ENCODE peak calls at places on chromosomes 11 and 22, in five cellular contexts. Y is CD8-positive, alpha-beta memory T cell; H is CD4-positive, alpha-beta memory T cell; M is effector memory CD4-positive, alpha-beta T cell; U is cardiac muscle cell. V is an unnamed sample.

GRCh38 chr11:36016263-36016662 is 72.4 kb downstream of the LDLRAD3 start:
- DNase-seq in Y (no peak), H (no peak), M (no peak), U (peak; percentile 60), V (no peak)

GRCh38 chr11:61362542-61362875 is 335 bp downstream of the TMEM138 start:
- DNase-seq in Y (peak; percentile 61), H (peak; percentile 62), M (no peak), U (peak; percentile 67), V (peak; percentile 50)

GRCh38 chr11:11065396-11065795 is 207.5 kb upstream of the ZBED5 start:
- DNase-seq in Y (no peak), H (no peak), M (no peak), U (no peak), V (no peak)

GRCh38 chr22:29061773-29062172 is at the start of gene C22orf31:
- DNase-seq in Y (no peak), H (no peak), M (no peak), U (peak; percentile 34), V (no peak)

GRCh38 chr11:132734217-132734616 is 798.1 kb downstream of the OPCML start:
- DNase-seq in Y (no peak), H (no peak), M (no peak), U (peak; percentile 18), V (no peak)

GRCh38 chr22:41880653-41881052 is 34.2 kb downstream of the SHISA8 start:
- DNase-seq in Y (no peak), H (no peak), M (no peak), U (no peak), V (no peak)

GRCh38 chr11:1667906-1668305 is 29.1 kb upstream of the KRTAP5-6 start:
- DNase-seq in Y (no peak), H (no peak), M (no peak), U (peak; percentile 10), V (no peak)

GRCh38 chr22:30221121-30221992 is 25.2 kb downstream of the LIF start:
- DNase-seq in Y (peak; percentile 69), H (peak; percentile 72), M (peak; percentile 19), U (no peak), V (peak; percentile 49)

GRCh38 chr11:94781822-94782221 is 13.7 kb downstream of the AMOTL1 start:
- DNase-seq in Y (no peak), H (no peak), M (no peak), U (peak; percentile 49), V (no peak)

GRCh38 chr11:88344869-88345268 is 7.3 kb upstream of the CTSC start:
- DNase-seq in Y (no peak), H (no peak), M (no peak), U (peak; percentile 28), V (no peak)

GRCh38 chr11:3942160-3942955 is 86.9 kb downstream of the STIM1 start:
- DNase-seq in Y (peak; percentile 58), H (peak; percentile 41), M (no peak), U (no peak), V (peak; percentile 60)

GRCh38 chr11:11581493-11581880 is 40.3 kb downstream of the GALNT18 start:
- DNase-seq in Y (no peak), H (no peak), M (no peak), U (no peak), V (no peak)

GRCh38 chr11:113518716-113519495 is 43.7 kb upstream of the DRD2 start:
- DNase-seq in Y (no peak), H (no peak), M (no peak), U (no peak), V (no peak)

GRCh38 chr11:126363706-126364245 is 8.3 kb downstream of the ST3GAL4 start:
- DNase-seq in Y (no peak), H (no peak), M (no peak), U (no peak), V (no peak)

GRCh38 chr11:92500463-92500862 is 275.8 kb downstream of the FAT3 start:
- DNase-seq in Y (no peak), H (no peak), M (no peak), U (no peak), V (no peak)

GRCh38 chr11:1830500-1831223 is 4.1 kb upstream of the SYT8 start:
- DNase-seq in Y (no peak), H (no peak), M (no peak), U (peak; percentile 33), V (no peak)

GRCh38 chr11:22338465-22338810 is 257 bp downstream of the SLC17A6 start:
- DNase-seq in Y (no peak), H (no peak), M (no peak), U (no peak), V (no peak)

GRCh38 chr11:91926967-91927366 is 297.7 kb upstream of the FAT3 start:
- DNase-seq in Y (no peak), H (no peak), M (no peak), U (peak; percentile 16), V (no peak)

GRCh38 chr11:103851166-103851651 is 185.2 kb upstream of the DDI1 start:
- DNase-seq in Y (no peak), H (no peak), M (no peak), U (peak; percentile 70), V (no peak)

GRCh38 chr11:13051257-13051656 is 42.1 kb downstream of the RASSF10 start:
- DNase-seq in Y (no peak), H (no peak), M (no peak), U (no peak), V (no peak)

GRCh38 chr11:111047376-111047775 is 198.1 kb upstream of the POU2AF2 start:
- DNase-seq in Y (no peak), H (no peak), M (no peak), U (no peak), V (no peak)

GRCh38 chr11:17525570-17525969 is 18.6 kb downstream of the USH1C start:
- DNase-seq in Y (no peak), H (no peak), M (no peak), U (no peak), V (no peak)

GRCh38 chr11:134958336-134958640 is 546.2 kb upstream of the B3GAT1 start:
- DNase-seq in Y (no peak), H (no peak), M (no peak), U (no peak), V (no peak)

GRCh38 chr11:15989685-15990084 is 366.7 kb downstream of the SOX6 start:
- DNase-seq in Y (no peak), H (no peak), M (no peak), U (no peak), V (no peak)
- H3K4me1 ChIP-seq in Y (no peaks in the 10 kb centered on the region), H (no peaks in the 10 kb centered on the region), M (no peaks in the 10 kb centered on the region), U (peaks cover 23% of the 10 kb centered on the region), V (no peaks in the 10 kb centered on the region)

DNA sequence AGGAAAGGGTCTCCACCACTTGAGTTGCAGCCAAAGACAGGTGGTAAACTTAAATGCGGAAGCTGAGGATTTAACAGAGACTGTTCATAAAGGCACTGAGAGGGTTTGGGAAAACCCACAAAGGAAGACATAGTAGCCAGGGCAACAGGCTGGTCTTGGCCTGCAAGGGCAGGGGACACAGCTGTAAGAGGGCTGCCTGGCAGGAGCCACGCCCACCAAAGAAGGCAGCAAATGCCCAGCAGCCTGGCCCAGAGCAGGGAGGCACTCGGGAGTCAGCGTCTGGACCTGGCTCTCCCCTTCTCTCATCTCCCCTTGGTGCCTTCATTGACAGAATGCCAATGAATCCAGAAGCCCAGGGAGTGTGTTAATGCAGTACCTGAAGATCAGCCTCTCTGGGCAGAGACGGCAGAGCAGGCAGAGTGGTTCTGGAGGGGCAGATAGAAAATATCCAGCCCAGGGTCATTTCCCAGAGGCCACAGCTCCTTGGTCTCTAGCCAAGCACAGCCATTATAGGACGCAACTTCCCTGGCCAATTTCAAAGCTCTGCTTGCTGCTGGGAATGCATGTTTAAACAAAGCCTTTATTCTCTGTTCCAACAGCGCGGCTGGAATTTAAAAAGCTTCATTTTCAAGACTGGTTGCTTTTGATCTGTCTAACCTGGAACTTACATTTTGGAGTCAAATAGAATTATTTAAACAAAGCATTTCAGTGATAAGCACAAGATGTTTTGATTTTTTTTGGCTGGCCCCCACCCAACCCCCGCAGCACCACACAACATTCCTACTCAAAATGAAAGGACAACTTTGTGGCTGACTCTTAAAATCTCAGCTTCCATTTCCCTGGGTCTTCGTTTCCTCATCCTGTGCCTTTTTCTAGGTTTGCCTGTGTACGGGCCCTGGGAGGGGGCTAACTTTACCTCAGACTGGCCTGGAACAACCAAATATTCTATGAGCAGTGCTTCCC is 125.6 kb upstream of the LMO1 start:
- DNase-seq in Y (no peak), H (no peak), M (no peak), U (peak; percentile 34), V (no peak)
- H3K4me3 ChIP-seq in Y (no peak overlapping the region), H (no peak overlapping the region), M (no peak overlapping the region), U (no peak overlapping the region), V (no peak overlapping the region)

GRCh38 chr11:46557684-46558151 is 36.1 kb downstream of the AMBRA1 start:
- DNase-seq in Y (no peak), H (no peak), M (no peak), U (no peak), V (no peak)

GRCh38 chr11:46564459-46564858 is 29.4 kb downstream of the AMBRA1 start:
- DNase-seq in Y (no peak), H (no peak), M (no peak), U (peak; percentile 46), V (no peak)

GRCh38 chr11:46562527-46562926 is 31.3 kb downstream of the AMBRA1 start:
- DNase-seq in Y (no peak), H (no peak), M (no peak), U (no peak), V (no peak)

GRCh38 chr11:46559815-46560214 is 34.0 kb downstream of the AMBRA1 start:
- DNase-seq in Y (no peak), H (no peak), M (no peak), U (no peak), V (no peak)

DNA sequence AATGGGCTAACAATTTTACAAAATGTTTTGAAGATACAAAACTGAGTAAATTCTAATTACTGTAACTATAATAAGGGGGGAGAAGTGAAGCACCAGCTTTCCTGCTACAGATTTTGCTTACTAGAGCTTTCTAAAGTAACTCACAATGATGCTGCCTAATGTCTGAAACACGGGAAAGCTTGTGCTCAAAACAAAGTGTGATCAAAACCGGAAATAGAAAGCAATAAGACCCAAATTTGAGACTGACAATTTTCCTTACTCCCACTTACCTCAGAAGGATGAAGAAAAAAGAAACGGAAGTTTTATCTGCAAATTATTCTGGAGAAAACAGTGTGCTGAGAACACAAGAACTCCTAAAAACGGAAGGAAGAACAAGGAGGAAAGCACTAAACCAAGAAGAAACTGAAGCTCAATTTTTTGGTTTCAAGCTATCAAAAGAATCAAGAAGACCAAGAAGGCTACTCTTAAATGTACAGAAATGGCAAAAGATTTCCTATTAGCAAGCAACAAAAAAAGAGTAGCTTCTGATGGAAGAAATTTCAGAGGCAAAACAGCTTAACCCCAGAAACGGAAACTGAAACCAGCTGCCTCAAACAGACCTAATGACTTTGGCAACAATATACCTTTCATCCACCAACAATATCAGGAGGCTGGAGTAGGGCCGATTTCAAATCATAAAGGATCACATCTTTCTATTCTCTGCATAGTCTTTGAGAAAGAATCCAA is 33.4 kb downstream of the AMBRA1 start:
- DNase-seq in Y (no peak), H (peak; percentile 50), M (no peak), U (peak; percentile 55), V (no peak)
- H3K27ac ChIP-seq in Y (peak overlapping the region; percentile 77), H (peak overlapping the region; percentile 77), M (peak overlapping the region; percentile 73), U (peak overlapping the region; percentile 13), V (peak overlapping the region; percentile 73)

DNA sequence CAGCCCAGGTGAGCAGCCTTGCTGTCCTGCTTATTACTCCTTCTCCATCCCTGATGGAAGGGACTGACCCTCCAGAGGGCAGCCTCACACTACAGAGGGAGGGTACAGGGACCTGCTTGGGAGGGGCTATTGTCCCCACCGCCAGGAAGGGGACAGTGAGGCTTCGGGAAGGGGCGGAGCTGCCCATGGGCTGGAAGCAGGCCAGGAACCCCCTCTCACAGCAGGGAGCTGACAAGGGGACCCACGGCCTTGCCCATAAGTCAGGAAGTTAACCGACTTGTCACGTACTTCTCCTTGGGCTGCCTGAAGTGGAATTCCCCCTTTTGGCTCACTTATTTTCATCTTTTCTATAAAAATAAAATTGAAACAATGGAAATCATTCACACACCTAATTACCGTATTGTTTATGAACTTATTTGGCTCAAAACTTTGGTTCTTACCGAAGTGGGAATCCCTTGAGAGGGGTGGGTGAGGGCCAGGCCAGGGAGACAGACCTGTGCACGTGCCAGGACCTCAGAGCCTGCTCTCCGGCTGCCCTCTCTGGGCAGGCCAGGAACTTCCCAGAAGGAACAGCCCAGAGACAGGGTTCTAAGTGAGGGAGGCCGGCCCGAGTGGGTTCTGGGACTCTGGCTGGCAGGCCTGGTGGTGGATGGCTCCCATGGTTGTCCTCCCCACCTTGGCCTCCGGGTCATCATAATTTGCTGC is 5.8 kb downstream of the MGAT3 start:
- DNase-seq in Y (no peak), H (no peak), M (no peak), U (no peak), V (no peak)
- H3K4me1 ChIP-seq in Y (peaks cover 8% of the 10 kb centered on the region), H (peaks cover 7% of the 10 kb centered on the region), M (peaks cover 5% of the 10 kb centered on the region), U (peaks cover 10% of the 10 kb centered on the region), V (no peaks in the 10 kb centered on the region)

V was measured in naive thymus-derived CD4-positive, alpha-beta T cell.